ENCODE peak calls at places on chromosomes 6 and 20, in seven cellular contexts. H, X, M, Y, N, S and L are unnamed samples.

GRCh38 chr6:81985191-81985590 is 232.7 kb upstream of the TENT5A start:
- DNase-seq in H (no peak), X (no peak), M (no peak), Y (peak; percentile 30), N (no peak), S (no peak), L (no peak)

GRCh38 chr20:20856306-20856705 is 143.9 kb upstream of the RALGAPA2 start:
- DNase-seq in H (no peak), X (no peak), M (no peak), Y (no peak), N (no peak), S (no peak), L (no peak)

GRCh38 chr6:5078121-5078695 is 6.9 kb upstream of the PPP1R3G start:
- DNase-seq in H (no peak), X (no peak), M (no peak), Y (peak; percentile 23), N (peak; percentile 5), S (no peak), L (no peak)

GRCh38 chr6:81708306-81708705 is 44.2 kb downstream of the TENT5A start:
- DNase-seq in H (no peak), X (peak; percentile 77), M (peak; percentile 82), Y (no peak), N (no peak), S (no peak), L (peak; percentile 69)

GRCh38 chr6:90284236-90284744 is 12.4 kb downstream of the BACH2 start:
- DNase-seq in H (peak; percentile 37), X (peak; percentile 98), M (peak; percentile 76), Y (peak; percentile 95), N (no peak), S (peak; percentile 74), L (peak; percentile 96)

GRCh38 chr6:30836957-30837356 is 47.4 kb upstream of the DDR1 start:
- DNase-seq in H (no peak), X (peak; percentile 46), M (no peak), Y (peak; percentile 42), N (no peak), S (no peak), L (peak; percentile 33)

GRCh38 chr6:39225543-39225942 is 3.7 kb downstream of the KCNK5 start:
- DNase-seq in H (no peak), X (no peak), M (no peak), Y (no peak), N (no peak), S (peak; percentile 33), L (no peak)

GRCh38 chr6:82588020-82588419 is 224.4 kb downstream of the TPBG start:
- DNase-seq in H (no peak), X (no peak), M (no peak), Y (no peak), N (no peak), S (no peak), L (no peak)

GRCh38 chr20:21155268-21155667 is 29.4 kb downstream of the KIZ start:
- DNase-seq in H (no peak), X (no peak), M (no peak), Y (no peak), N (no peak), S (no peak), L (no peak)

GRCh38 chr20:32966881-32967781 is 37.1 kb downstream of the SUN5 start:
- DNase-seq in H (no peak), X (no peak), M (no peak), Y (no peak), N (no peak), S (no peak), L (no peak)

GRCh38 chr6:108113557-108114519 is 39.3 kb upstream of the OSTM1 start:
- DNase-seq in H (peak; percentile 23), X (peak; percentile 35), M (peak; percentile 86), Y (peak; percentile 74), N (peak; percentile 45), S (peak; percentile 64), L (peak; percentile 23)

GRCh38 chr20:44807051-44807683 is 3.2 kb downstream of the RIMS4 start:
- DNase-seq in H (no peak), X (no peak), M (no peak), Y (no peak), N (no peak), S (no peak), L (no peak)

GRCh38 chr6:122222761-122223160 is 176.7 kb upstream of the HSF2 start:
- DNase-seq in H (no peak), X (no peak), M (no peak), Y (no peak), N (no peak), S (no peak), L (no peak)

GRCh38 chr6:112408522-112408921 is 61.4 kb downstream of the RFPL4B start:
- DNase-seq in H (no peak), X (no peak), M (peak; percentile 21), Y (no peak), N (no peak), S (no peak), L (no peak)

GRCh38 chr6:160810238-160810637 is 108.2 kb downstream of the PLG start:
- DNase-seq in H (no peak), X (no peak), M (no peak), Y (no peak), N (no peak), S (peak; percentile 31), L (no peak)

GRCh38 chr20:41178904-41179432 is 41.6 kb downstream of the PLCG1 start:
- DNase-seq in H (no peak), X (peak; percentile 18), M (no peak), Y (no peak), N (no peak), S (no peak), L (no peak)

GRCh38 chr20:5215592-5216304 is 88.9 kb downstream of the CDS2 start:
- DNase-seq in H (no peak), X (peak; percentile 79), M (no peak), Y (peak; percentile 15), N (no peak), S (no peak), L (peak; percentile 77)

GRCh38 chr6:155595264-155595663 is 139.6 kb upstream of the NOX3 start:
- DNase-seq in H (no peak), X (no peak), M (no peak), Y (no peak), N (no peak), S (no peak), L (no peak)

GRCh38 chr20:48625136-48625900 is 202.5 kb downstream of the PREX1 start:
- DNase-seq in H (no peak), X (no peak), M (no peak), Y (no peak), N (no peak), S (no peak), L (no peak)

GRCh38 chr6:107625264-107625663 is 135.3 kb downstream of the SOBP start:
- DNase-seq in H (no peak), X (no peak), M (no peak), Y (no peak), N (no peak), S (no peak), L (no peak)

GRCh38 chr6:108250240-108250866 is 10.5 kb downstream of the SNX3 start:
- DNase-seq in H (no peak), X (peak; percentile 19), M (peak; percentile 75), Y (peak; percentile 29), N (peak; percentile 64), S (no peak), L (no peak)

GRCh38 chr20:44247676-44248419 is 740 bp downstream of the GDAP1L1 start:
- DNase-seq in H (peak; percentile 43), X (peak; percentile 32), M (peak; percentile 93), Y (peak; percentile 46), N (no peak), S (peak; percentile 78), L (peak; percentile 5)

GRCh38 chr20:23232219-23232581 is 118.4 kb upstream of the NXT1 start:
- DNase-seq in H (no peak), X (no peak), M (no peak), Y (no peak), N (no peak), S (no peak), L (no peak)

GRCh38 chr20:14451458-14451857 is 114.0 kb upstream of the FLRT3 start:
- DNase-seq in H (no peak), X (no peak), M (peak; percentile 13), Y (no peak), N (no peak), S (no peak), L (no peak)

GRCh38 chr6:163543311-163543710 is 128.8 kb downstream of the QKI start:
- DNase-seq in H (no peak), X (no peak), M (peak; percentile 73), Y (no peak), N (no peak), S (no peak), L (no peak)

GRCh38 chr6:52929321-52930164 is 20.0 kb upstream of the GSTA3 start:
- DNase-seq in H (peak; percentile 55), X (peak; percentile 91), M (no peak), Y (peak; percentile 98), N (no peak), S (peak; percentile 59), L (peak; percentile 87)

GRCh38 chr20:21632654-21633053 is 72.8 kb upstream of the PAX1 start:
- DNase-seq in H (no peak), X (no peak), M (no peak), Y (no peak), N (peak; percentile 29), S (no peak), L (no peak)

GRCh38 chr6:79420054-79420453 is 117.2 kb downstream of the LCA5 start:
- DNase-seq in H (no peak), X (no peak), M (no peak), Y (no peak), N (no peak), S (no peak), L (no peak)

GRCh38 chr20:2093200-2093781 is 8.3 kb upstream of the STK35 start:
- DNase-seq in H (peak; percentile 26), X (no peak), M (peak; percentile 80), Y (peak; percentile 41), N (peak; percentile 58), S (peak; percentile 39), L (no peak)

DNA sequence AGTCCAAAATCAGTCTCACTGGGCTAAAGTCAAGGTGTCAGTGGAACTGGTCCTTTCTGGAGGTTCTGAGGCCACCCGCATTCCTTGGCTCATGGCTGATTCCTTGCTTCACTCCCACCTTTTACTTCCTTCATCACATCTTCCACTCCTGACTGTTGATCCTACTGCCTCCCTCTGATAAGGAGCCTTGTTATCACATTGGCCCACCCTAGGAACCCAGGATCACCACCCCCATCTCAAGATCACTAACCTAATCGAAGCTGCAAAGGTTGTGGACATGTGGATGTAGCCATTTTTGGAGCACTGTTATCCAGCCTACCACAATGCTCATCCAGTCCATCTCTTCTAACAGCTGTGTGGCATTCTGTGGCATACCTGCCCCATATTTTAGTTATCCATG is 87.2 kb downstream of the TNFAIP3 start:
- DNase-seq in H (no peak), X (no peak), M (no peak), Y (no peak), N (no peak), S (no peak), L (no peak)
- H3K27ac ChIP-seq in H (no peak overlapping the region), X (no peak overlapping the region), M (no peak overlapping the region), Y (no peak overlapping the region), N (no peak overlapping the region), S (no peak overlapping the region), L (no peak overlapping the region)

GRCh38 chr20:9602834-9603173 is 88.4 kb downstream of the LAMP5 start:
- DNase-seq in H (no peak), X (no peak), M (no peak), Y (no peak), N (no peak), S (no peak), L (no peak)
- H3K4me3 ChIP-seq in H (no peak overlapping the region), X (no peak overlapping the region), M (no peak overlapping the region), Y (no peak overlapping the region), N (no peak overlapping the region), S (no peak overlapping the region), L (no peak overlapping the region)

GRCh38 chr6:133895573-133896343 is 6.8 kb downstream of the TCF21 start:
- DNase-seq in H (no peak), X (peak; percentile 22), M (peak; percentile 74), Y (peak; percentile 56), N (no peak), S (peak; percentile 32), L (no peak)
- H2AFZ ChIP-seq in H (no peak overlapping the region), X (peak overlapping the region; percentile 68), M (peak overlapping the region; percentile 94), Y (peak overlapping the region; percentile 60), N (no peak overlapping the region), S (peak overlapping the region; percentile 42), L (peak overlapping the region; percentile 54)

GRCh38 chr6:151131346-151131745 is 108.4 kb upstream of the AKAP12 start:
- DNase-seq in H (no peak), X (no peak), M (no peak), Y (no peak), N (no peak), S (no peak), L (no peak)
- H3K27ac ChIP-seq in H (no peak overlapping the region), X (no peak overlapping the region), M (no peak overlapping the region), Y (no peak overlapping the region), N (no peak overlapping the region), S (no peak overlapping the region), L (no peak overlapping the region)